ENCODE peak calls at places on chromosomes 2 and 18, in eight cellular contexts. C is 8988T, G is skeletal muscle cell, H is HuH-7.5, Z is NCI-H524, N is NCI-H69, Y is EL, E is bronchial epithelial cell. U is an unnamed sample.

GRCh38 chr18:30271716-30272115 is 770.8 kb downstream of the DSC3 start:
- DNase-seq in E (no peak), C (no peak), Y (no peak), G (no peak), H (no peak), Z (peak; percentile 16), N (no peak), U (peak; percentile 7)

GRCh38 chr18:73683618-73684238 is 463.9 kb downstream of the FBXO15 start:
- DNase-seq in G (no peak), C (no peak), N (no peak), Z (no peak), Y (peak; percentile 12), E (peak; percentile 52), H (no peak), U (peak; percentile 98)

GRCh38 chr18:39770399-39770798 is 2184.6 kb upstream of the PIK3C3 start:
- DNase-seq in C (no peak), N (peak; percentile 96), H (no peak), E (no peak), Z (no peak), Y (no peak), G (no peak), U (no peak)

GRCh38 chr18:24118750-24119577 is 19.9 kb upstream of the CABYR start:
- DNase-seq in N (peak; percentile 89), C (peak; percentile 49), Y (peak; percentile 73), Z (peak; percentile 50), G (peak; percentile 14), H (no peak), E (peak; percentile 80), U (peak; percentile 84)

GRCh38 chr2:189159717-189160116 is 19.8 kb downstream of the COL5A2 start:
- DNase-seq in C (no peak), E (no peak), Y (no peak), G (no peak), N (no peak), Z (no peak), H (no peak), U (no peak)

GRCh38 chr2:113281920-113282746 is 3.4 kb upstream of the PAX8 start:
- DNase-seq in E (no peak), N (no peak), G (no peak), H (no peak), Z (no peak), C (no peak), Y (peak; percentile 23), U (no peak)

GRCh38 chr2:48991415-48992131 is 162.7 kb downstream of the FSHR start:
- DNase-seq in Y (no peak), C (no peak), E (no peak), N (no peak), G (no peak), H (no peak), Z (no peak), U (no peak)

GRCh38 chr18:45670281-45670962 is 53.6 kb upstream of the SLC14A1 start:
- DNase-seq in G (no peak), Z (peak; percentile 88), Y (peak; percentile 63), N (no peak), C (no peak), H (no peak), E (peak; percentile 61), U (peak; percentile 96)

GRCh38 chr18:45780568-45780967 is 44.9 kb upstream of the SIGLEC15 start:
- DNase-seq in C (no peak), H (no peak), N (peak; percentile 77), Z (no peak), G (no peak), Y (no peak), E (no peak), U (no peak)

GRCh38 chr18:25651553-25651952 is 299.6 kb upstream of the ZNF521 start:
- DNase-seq in E (no peak), N (no peak), G (no peak), Y (peak; percentile 9), C (no peak), Z (no peak), H (no peak), U (no peak)

GRCh38 chr2:28274911-28275685 is 117.6 kb upstream of the FOSL2 start:
- DNase-seq in E (peak; percentile 99), G (peak; percentile 91), N (peak; percentile 7), C (peak; percentile 29), H (no peak), Y (peak; percentile 96), Z (no peak), U (no peak)

GRCh38 chr18:41870191-41870590 is 84.8 kb upstream of the PIK3C3 start:
- DNase-seq in C (no peak), Y (no peak), G (no peak), E (peak; percentile 81), H (no peak), Z (no peak), N (peak; percentile 52), U (no peak)

GRCh38 chr18:58413667-58414628 is 214.9 kb downstream of the ALPK2 start:
- DNase-seq in G (no peak), Y (no peak), E (no peak), N (no peak), Z (no peak), C (no peak), H (peak; percentile 68), U (no peak)

GRCh38 chr2:180254872-180255271 is 247.8 kb upstream of the CWC22 start:
- DNase-seq in C (no peak), N (no peak), E (no peak), Y (no peak), H (no peak), Z (no peak), G (no peak), U (no peak)

GRCh38 chr18:2797951-2798350 is 48.9 kb upstream of the EMILIN2 start:
- DNase-seq in N (no peak), G (no peak), C (no peak), E (no peak), H (no peak), Z (no peak), Y (no peak), U (no peak)

GRCh38 chr2:203599509-203599908 is 64.4 kb upstream of the RAPH1 start:
- DNase-seq in H (no peak), G (no peak), Z (no peak), C (no peak), Y (no peak), N (no peak), E (no peak), U (no peak)

GRCh38 chr2:231655494-231656408 is 52.6 kb upstream of the PTMA start:
- DNase-seq in Y (no peak), H (no peak), N (no peak), G (no peak), C (no peak), E (no peak), Z (no peak), U (no peak)

GRCh38 chr2:40093036-40093673 is 314.1 kb upstream of the THUMPD2 start:
- DNase-seq in N (no peak), Z (no peak), H (no peak), C (no peak), G (peak; percentile 27), E (no peak), Y (no peak), U (peak; percentile 41)

GRCh38 chr18:48475635-48476549 is 62.9 kb upstream of the CTIF start:
- DNase-seq in E (peak; percentile 69), Y (peak; percentile 80), G (peak; percentile 40), N (peak; percentile 90), C (peak; percentile 49), H (peak; percentile 49), Z (peak; percentile 71), U (peak; percentile 86)

U was measured in OCI-M1.